ENCODE peak calls at places on chromosomes 1 and 21, in nine cellular contexts. W is AG08396, H is T-cell, Z is iPS-NIHi11, D is T-helper 1 cell, I is GM10248, J is cardiac septum, G is breast epithelium, B is GM18507. R is an unnamed sample.

GRCh38 chr1:221965252-221965651 is 223.4 kb upstream of the DUSP10 start:
- DNase-seq in W (no peak), H (no peak), Z (no peak), D (no peak), I (no peak), J (no peak), G (no peak), B (no peak), R (no peak)

GRCh38 chr1:31239653-31240241 is at the start of gene NKAIN1:
- DNase-seq in W (peak), H (no peak), Z (peak), D (no peak), I (no peak), J (no peak), G (no peak), B (no peak), R (no peak)

GRCh38 chr1:10615336-10615735 is 140.6 kb downstream of the PEX14 start:
- DNase-seq in W (no peak), H (no peak), Z (no peak), D (no peak), I (no peak), J (no peak), G (peak), B (no peak), R (no peak)

GRCh38 chr1:248243204-248243603 is 12.0 kb downstream of the OR2M4 start:
- DNase-seq in W (peak), H (peak), Z (peak), D (peak), I (peak), J (no peak), G (no peak), B (peak), R (no peak)

GRCh38 chr1:42723511-42723910 is 16.5 kb downstream of the CLDN19 start:
- DNase-seq in W (no peak), H (no peak), Z (no peak), D (no peak), I (no peak), J (no peak), G (no peak), B (no peak), R (no peak)

GRCh38 chr1:244371294-244372141 is 80.2 kb downstream of the ADSS2 start:
- DNase-seq in W (no peak), H (no peak), Z (no peak), D (no peak), I (no peak), J (peak), G (no peak), B (no peak), R (no peak)

GRCh38 chr1:162200096-162200847 is 130.8 kb downstream of the NOS1AP start:
- DNase-seq in W (no peak), H (no peak), Z (no peak), D (no peak), I (no peak), J (no peak), G (no peak), B (no peak), R (no peak)

GRCh38 chr21:36104306-36105300 is 30.3 kb upstream of the CBR3 start:
- DNase-seq in W (no peak), H (peak), Z (no peak), D (peak), I (no peak), J (no peak), G (no peak), B (no peak), R (no peak)

GRCh38 chr1:226133504-226134123 is 52.9 kb downstream of the ACBD3 start:
- DNase-seq in W (no peak), H (no peak), Z (no peak), D (no peak), I (no peak), J (peak), G (no peak), B (no peak), R (no peak)

GRCh38 chr1:53733447-53733931 is 5.5 kb downstream of the GLIS1 start:
- DNase-seq in W (no peak), H (no peak), Z (no peak), D (no peak), I (no peak), J (no peak), G (no peak), B (no peak), R (no peak)

GRCh38 chr1:192810253-192810880 is 1.5 kb downstream of the RGS2 start:
- DNase-seq in W (no peak), H (no peak), Z (no peak), D (no peak), I (peak), J (no peak), G (no peak), B (no peak), R (no peak)

GRCh38 chr1:93042134-93042821 is 36.8 kb upstream of the MTF2 start:
- DNase-seq in W (no peak), H (no peak), Z (no peak), D (peak), I (peak), J (no peak), G (no peak), B (no peak), R (no peak)